ENCODE peak calls at places on chromosomes 11 and 22, in ten cellular contexts. D is foreskin fibroblast, V is testis, H is right atrium auricular region, R is A549, B is GM12865, J is GM13977, Y is heart right ventricle, A is cardiac fibroblast, I is lower leg skin. C is an unnamed sample.

GRCh38 chr11:6201486-6201885 is 2.5 kb downstream of the OR52W1 start:
- DNase-seq in I (no peak), H (no peak), R (no peak), J (no peak), V (no peak), D (peak), Y (no peak), B (no peak), A (peak), C (no peak)

GRCh38 chr11:2404735-2405196 is 4.2 kb downstream of the TSSC4 start:
- DNase-seq in Y (no peak), R (no peak), V (no peak), A (no peak), I (no peak), H (no peak), J (no peak), D (no peak), B (no peak), C (no peak)

GRCh38 chr11:46075168-46075567 is 46.1 kb downstream of the PHF21A start:
- DNase-seq in J (no peak), Y (no peak), V (no peak), R (no peak), B (no peak), A (peak), I (no peak), D (peak), H (no peak), C (no peak)

GRCh38 chr11:109971184-109971523 is 122.0 kb upstream of the ZC3H12C start:
- DNase-seq in H (no peak), R (no peak), B (peak), A (peak), D (peak), J (no peak), V (no peak), I (no peak), Y (peak), C (no peak)

GRCh38 chr11:44886765-44887164 is 63.9 kb downstream of the TP53I11 start:
- DNase-seq in R (no peak), Y (no peak), A (peak), V (no peak), H (no peak), D (peak), I (no peak), J (no peak), B (no peak), C (peak)

GRCh38 chr11:12657981-12658380 is 16.2 kb upstream of the TEAD1 start:
- DNase-seq in J (no peak), H (no peak), D (no peak), Y (no peak), I (no peak), B (no peak), R (no peak), A (no peak), V (no peak), C (no peak)

GRCh38 chr11:73317803-73318202 is 9.7 kb downstream of the ARHGEF17 start:
- DNase-seq in V (no peak), J (no peak), R (no peak), D (no peak), A (no peak), Y (no peak), B (no peak), H (no peak), I (no peak), C (no peak)

GRCh38 chr22:42991010-42991651 is 23.8 kb downstream of the PACSIN2 start:
- DNase-seq in J (no peak), H (no peak), I (no peak), A (peak), R (peak), B (no peak), D (peak), V (no peak), Y (no peak), C (no peak)

GRCh38 chr11:72326151-72326842 is 82.3 kb upstream of the PHOX2A start:
- DNase-seq in I (no peak), R (peak), H (no peak), B (no peak), Y (no peak), D (peak), V (no peak), J (no peak), A (peak), C (no peak)

GRCh38 chr11:44475114-44475686 is 90.3 kb upstream of the CD82 start:
- DNase-seq in D (no peak), H (no peak), Y (peak), A (no peak), R (no peak), V (no peak), I (no peak), J (no peak), B (no peak), C (no peak)

GRCh38 chr11:27563201-27563600 is 56.6 kb upstream of the LIN7C start:
- DNase-seq in Y (no peak), A (peak), V (no peak), J (no peak), H (no peak), B (no peak), D (peak), R (no peak), I (no peak), C (no peak)

GRCh38 chr22:47835726-47836125 is 1073.3 kb downstream of the TBC1D22A start:
- DNase-seq in J (no peak), B (no peak), R (peak), H (no peak), I (no peak), V (no peak), Y (no peak), A (peak), D (peak), C (peak)

GRCh38 chr22:50544746-50545253 is 899 bp upstream of the KLHDC7B start:
- DNase-seq in V (no peak), I (no peak), D (no peak), J (peak), A (no peak), Y (no peak), B (peak), R (no peak), H (no peak), C (no peak)

GRCh38 chr11:122850076-122850631 is 11.9 kb downstream of the CRTAM start:
- DNase-seq in D (peak), I (no peak), R (no peak), J (no peak), Y (no peak), A (peak), H (no peak), V (no peak), B (peak), C (no peak)

GRCh38 chr11:44755553-44756505 is 29.1 kb downstream of the TSPAN18 start:
- DNase-seq in I (peak), J (no peak), V (no peak), B (no peak), R (no peak), H (no peak), D (no peak), A (peak), Y (no peak), C (no peak)

GRCh38 chr11:108199446-108200321 is 22.8 kb downstream of the NPAT start:
- DNase-seq in I (no peak), D (peak), A (peak), Y (no peak), H (no peak), J (peak), B (peak), V (no peak), R (no peak), C (no peak)

GRCh38 chr22:25076281-25076680 is 123.4 kb upstream of the CRYBB3 start:
- DNase-seq in H (no peak), D (no peak), J (no peak), Y (no peak), V (no peak), B (peak), I (no peak), R (no peak), A (no peak), C (no peak)

GRCh38 chr11:97746832-97747231 is 1273.9 kb upstream of the CNTN5 start:
- DNase-seq in D (no peak), B (no peak), I (no peak), H (no peak), J (no peak), Y (no peak), R (no peak), A (no peak), V (no peak), C (no peak)

GRCh38 chr11:8102296-8102915 is 21.4 kb downstream of the TUB start:
- DNase-seq in B (no peak), Y (no peak), D (no peak), J (no peak), V (no peak), H (peak), A (no peak), R (no peak), I (no peak), C (no peak)

GRCh38 chr11:65502852-65503603 is 4.2 kb downstream of the MALAT1 start:
- DNase-seq in B (peak), I (no peak), Y (no peak), R (peak), V (no peak), A (peak), J (no peak), D (peak), H (no peak), C (no peak)

GRCh38 chr22:49657275-49657973 is 170.2 kb downstream of the BRD1 start:
- DNase-seq in H (peak), V (peak), J (peak), B (peak), Y (peak), R (no peak), D (no peak), A (no peak), I (peak), C (no peak)

GRCh38 chr11:123082977-123083376 is 21.0 kb upstream of the HSPA8 start:
- DNase-seq in R (no peak), V (no peak), J (no peak), H (peak), I (no peak), Y (no peak), D (no peak), B (no peak), A (no peak), C (no peak)

GRCh38 chr11:75667831-75668507 is 869 bp downstream of the MAP6 start:
- DNase-seq in I (no peak), A (peak), B (peak), V (peak), J (peak), H (no peak), D (peak), R (peak), Y (peak), C (no peak)

GRCh38 chr11:103170865-103171264 is 61.6 kb downstream of the DYNC2H1 start:
- DNase-seq in V (no peak), D (peak), B (no peak), R (no peak), I (no peak), A (peak), J (no peak), H (no peak), Y (no peak), C (no peak)

GRCh38 chr11:28730889-28731288 is 622.7 kb downstream of the METTL15 start:
- DNase-seq in B (peak), H (no peak), R (no peak), J (no peak), V (no peak), I (no peak), A (no peak), D (no peak), Y (no peak), C (no peak)

GRCh38 chr11:44950036-44950624 is 553 bp downstream of the TP53I11 start:
- DNase-seq in Y (peak), D (no peak), A (no peak), R (no peak), V (peak), H (no peak), I (peak), B (no peak), J (no peak), C (no peak)

GRCh38 chr11:48017105-48017874 is 36.9 kb downstream of the PTPRJ start:
- DNase-seq in B (no peak), A (no peak), D (no peak), V (no peak), J (no peak), R (no peak), Y (no peak), H (no peak), I (no peak), C (no peak)

GRCh38 chr11:47183969-47184368 is 2.3 kb downstream of the PACSIN3 start:
- DNase-seq in J (no peak), V (no peak), R (no peak), A (no peak), H (no peak), Y (peak), I (no peak), B (no peak), D (no peak), C (no peak)

GRCh38 chr22:45805413-45805812 is 133.8 kb downstream of the ATXN10 start:
- DNase-seq in Y (peak), V (no peak), D (no peak), B (no peak), J (no peak), I (no peak), H (no peak), R (no peak), A (peak), C (no peak)

GRCh38 chr11:726278-726915 is 20.4 kb downstream of the EPS8L2 start:
- DNase-seq in Y (no peak), V (peak), I (peak), B (peak), A (peak), R (no peak), J (peak), D (peak), H (no peak), C (no peak)

GRCh38 chr11:14764899-14765527 is 121.4 kb downstream of the PDE3B start:
- DNase-seq in D (no peak), Y (no peak), R (no peak), V (no peak), A (peak), J (peak), B (peak), H (no peak), I (no peak), C (no peak)

GRCh38 chr11:75272821-75273301 is 32.3 kb downstream of the TPBGL start:
- DNase-seq in R (no peak), V (no peak), I (peak), J (no peak), D (no peak), A (no peak), B (no peak), H (no peak), Y (no peak), C (no peak)

GRCh38 chr11:37946155-37946766 is 1348.2 kb upstream of the RAG2 start:
- DNase-seq in H (no peak), A (peak), D (peak), R (peak), V (peak), B (peak), Y (no peak), J (peak), I (no peak), C (no peak)

GRCh38 chr11:128890543-128891409 is at the start of gene KCNJ5:
- DNase-seq in J (no peak), D (peak), A (no peak), R (peak), Y (peak), H (no peak), I (no peak), V (peak), B (no peak), C (no peak)

GRCh38 chr11:64152841-64153691 is 12.8 kb downstream of the MACROD1 start:
- DNase-seq in I (peak), B (peak), D (peak), J (peak), Y (peak), R (peak), H (peak), V (peak), A (peak), C (peak)

GRCh38 chr11:132058211-132058772 is 687.9 kb downstream of the NTM start:
- DNase-seq in B (no peak), R (no peak), Y (no peak), D (peak), I (no peak), H (peak), V (no peak), J (no peak), A (peak), C (no peak)

GRCh38 chr22:29080061-29080975 is 7.5 kb downstream of the KREMEN1 start:
- DNase-seq in B (no peak), Y (no peak), H (no peak), A (peak), I (no peak), R (no peak), V (no peak), J (no peak), D (peak), C (peak)

DNA sequence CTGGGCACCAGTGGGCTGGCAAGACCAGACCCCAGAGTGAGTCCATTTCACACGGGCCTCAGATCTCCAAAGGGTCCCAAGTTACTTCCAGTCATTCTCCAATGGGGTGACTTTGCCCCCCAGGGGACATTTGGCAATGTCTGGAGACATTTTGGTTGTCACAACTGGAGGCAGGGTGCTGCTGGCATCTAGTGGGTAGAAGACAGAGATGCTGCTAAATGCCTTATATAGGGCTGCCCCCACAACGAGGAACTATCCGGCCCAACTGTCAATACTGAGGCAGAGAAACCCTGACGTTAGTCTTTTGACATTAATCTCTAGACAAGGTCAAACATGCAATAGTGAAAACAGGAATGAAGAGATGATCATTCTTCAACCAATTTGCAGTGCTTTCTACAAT is 6.4 kb downstream of the RTN4RL2 start:
- DNase-seq in Y (no peak), B (no peak), D (no peak), R (no peak), H (no peak), J (no peak), I (no peak), A (no peak), V (no peak), C (no peak)
- TF ChIP-seq CTCF in Y (no peak), B (no peak), D (no peak), R (no peak), H (no peak), J (no peak), I (no peak), A (no peak), V (no peak), C (no peak)

DNA sequence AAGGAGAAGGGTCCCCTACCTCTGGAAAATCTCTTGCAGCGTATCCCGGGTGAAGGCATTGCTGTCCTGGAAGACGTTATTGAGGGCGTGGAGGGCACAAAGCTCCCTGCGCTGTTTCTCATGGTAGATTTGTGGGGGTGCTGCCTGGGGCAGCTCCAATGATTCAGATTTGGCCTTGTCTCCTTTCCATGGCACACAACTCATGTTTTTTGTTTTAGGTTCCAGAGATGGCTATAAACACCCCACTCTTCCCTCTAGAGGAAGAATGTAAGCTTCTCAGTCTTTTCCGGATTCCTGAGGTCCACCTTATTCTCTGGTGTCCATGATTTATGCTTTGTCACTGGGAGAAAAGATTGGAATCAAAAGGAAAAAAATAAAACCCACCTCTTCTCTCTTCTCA is 959 bp downstream of the JOSD1 start:
- DNase-seq in R (no peak), J (no peak), A (peak), D (peak), Y (no peak), V (no peak), I (no peak), B (no peak), H (no peak), C (no peak)
- TF ChIP-seq CTCF in R (no peak), J (no peak), A (peak), D (no peak), Y (no peak), V (no peak), I (no peak), B (no peak), H (no peak), C (no peak)

GRCh38 chr11:19714387-19715363 is 2.0 kb downstream of the NAV2 start:
- DNase-seq in J (no peak), H (peak), R (peak), I (peak), B (no peak), Y (peak), V (no peak), A (peak), D (peak), C (no peak)
- TF ChIP-seq CTCF in J (no peak), H (no peak), R (no peak), I (no peak), B (no peak), Y (no peak), V (no peak), A (no peak), D (no peak), C (no peak)

GRCh38 chr11:130189492-130190210 is 30.1 kb downstream of the ST14 start:
- DNase-seq in R (no peak), H (no peak), Y (no peak), D (no peak), J (no peak), A (no peak), V (no peak), B (no peak), I (no peak), C (no peak)
- TF ChIP-seq CTCF in R (no peak), H (no peak), Y (no peak), D (no peak), J (no peak), A (no peak), V (no peak), B (no peak), I (no peak), C (no peak)

GRCh38 chr22:36985490-36985889 is 33.8 kb downstream of the TST start:
- DNase-seq in J (no peak), Y (no peak), A (no peak), I (no peak), H (no peak), D (no peak), R (no peak), V (no peak), B (no peak), C (no peak)

GRCh38 chr22:36982136-36982535 is 37.1 kb downstream of the TST start:
- DNase-seq in B (no peak), A (no peak), R (no peak), V (no peak), J (no peak), D (no peak), Y (no peak), H (no peak), I (peak), C (no peak)

GRCh38 chr22:36988075-36988474 is 31.2 kb downstream of the TST start:
- DNase-seq in V (no peak), H (no peak), B (no peak), D (no peak), A (no peak), Y (no peak), R (no peak), I (peak), J (no peak), C (no peak)

GRCh38 chr22:36991220-36991619 is 28.0 kb downstream of the TST start:
- DNase-seq in Y (no peak), I (no peak), V (no peak), D (no peak), A (no peak), R (no peak), J (no peak), H (no peak), B (no peak), C (no peak)

DNA sequence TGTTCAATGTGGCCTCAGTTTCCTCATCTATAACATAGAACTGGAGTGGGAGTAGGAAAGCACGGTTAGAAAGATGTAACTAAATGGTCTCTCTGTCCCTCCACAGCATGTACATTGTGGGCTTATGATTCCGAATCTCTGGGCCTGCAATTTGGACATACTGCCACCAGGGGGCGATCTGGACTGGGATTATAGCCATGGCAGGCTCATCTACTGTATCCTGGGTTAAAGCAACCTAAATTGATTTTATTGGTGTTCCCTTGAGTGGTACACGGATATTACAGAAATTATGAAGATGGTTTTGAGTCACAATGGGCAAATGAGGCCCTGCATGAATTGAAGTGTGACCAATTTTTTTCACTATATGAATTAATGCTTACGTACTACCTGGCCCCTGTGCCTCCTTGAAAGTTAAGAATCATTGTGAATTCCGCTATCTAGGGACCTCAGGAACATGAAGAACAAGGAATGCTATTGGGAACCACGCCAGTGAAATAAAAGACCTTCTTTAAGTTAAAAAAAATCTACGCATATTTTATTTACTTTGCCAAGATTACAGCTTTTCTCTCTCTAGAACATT is 32.9 kb downstream of the TST start:
- DNase-seq in A (peak), R (peak), Y (no peak), I (peak), J (peak), H (no peak), D (peak), B (peak), V (peak), C (no peak)
- TF ChIP-seq CTCF in A (peak), R (peak), Y (peak), I (no peak), J (peak), H (no peak), D (peak), B (peak), V (peak), C (peak)

DNA sequence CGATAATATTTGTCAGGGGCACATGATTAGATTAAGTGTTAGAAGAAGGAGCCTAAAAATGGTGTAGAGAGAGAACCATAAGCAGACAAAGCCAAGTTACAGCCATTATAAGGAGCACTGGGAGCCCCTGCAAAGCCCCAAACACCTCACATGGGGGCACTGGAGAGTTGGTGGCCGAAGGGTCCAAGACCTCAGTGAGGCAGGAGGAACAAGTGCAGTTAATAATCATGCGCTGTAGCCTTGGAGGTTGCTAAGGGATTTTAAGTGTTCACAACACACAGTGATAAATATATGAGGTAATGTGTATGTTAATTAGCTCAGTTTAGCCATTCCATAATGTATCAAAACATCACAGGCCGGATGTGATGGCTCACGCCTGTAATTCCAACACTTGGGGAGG is 54.4 kb upstream of the JAM3 start:
- DNase-seq in Y (peak), D (no peak), B (no peak), J (no peak), I (no peak), R (no peak), V (peak), A (no peak), H (no peak), C (no peak)
- TF ChIP-seq CTCF in Y (peak), D (no peak), B (no peak), J (peak), I (no peak), R (no peak), V (peak), A (no peak), H (no peak), C (peak)